ENCODE peak calls at places on chromosomes 4 and X, in six cellular contexts. One of them, this sample, is unnamed.

GRCh38 chrX:104310084-104310483 is 55.4 kb upstream of the ESX1 start:
- DNase-seq in aorta: no peak
- DNase-seq in stimulated activated CD4-positive, alpha-beta T cell treated with anti-CD3 and anti-CD28 coated beads, Interleukin-2, amount 100 ng/mL, for 24 hours: no peak
- DNase-seq in stimulated activated naive CD4-positive, alpha-beta T cell: no peak
- DNase-seq in GM18507: no peak
- DNase-seq in ureter: no peak
- DNase-seq in this sample: no peak

GRCh38 chrX:68998716-68999115 is 166.5 kb downstream of the PJA1 start:
- DNase-seq in aorta: no peak
- DNase-seq in stimulated activated CD4-positive, alpha-beta T cell treated with anti-CD3 and anti-CD28 coated beads, Interleukin-2, amount 100 ng/mL, for 24 hours: no peak
- DNase-seq in stimulated activated naive CD4-positive, alpha-beta T cell: no peak
- DNase-seq in GM18507: no peak
- DNase-seq in ureter: no peak
- DNase-seq in this sample: no peak

GRCh38 chr4:151565583-151565982 is 156.6 kb downstream of the FHIP1A start:
- DNase-seq in aorta: no peak
- DNase-seq in stimulated activated CD4-positive, alpha-beta T cell treated with anti-CD3 and anti-CD28 coated beads, Interleukin-2, amount 100 ng/mL, for 24 hours: no peak
- DNase-seq in stimulated activated naive CD4-positive, alpha-beta T cell: no peak
- DNase-seq in GM18507: no peak
- DNase-seq in ureter: no peak
- DNase-seq in this sample: no peak

GRCh38 chrX:47802589-47802988 is 34.1 kb upstream of the ZNF81 start:
- DNase-seq in aorta: no peak
- DNase-seq in stimulated activated CD4-positive, alpha-beta T cell treated with anti-CD3 and anti-CD28 coated beads, Interleukin-2, amount 100 ng/mL, for 24 hours: no peak
- DNase-seq in stimulated activated naive CD4-positive, alpha-beta T cell: no peak
- DNase-seq in GM18507: no peak
- DNase-seq in ureter: no peak
- DNase-seq in this sample: no peak

GRCh38 chr4:114267976-114268375 is 288.5 kb upstream of the ARSJ start:
- DNase-seq in aorta: no peak
- DNase-seq in stimulated activated CD4-positive, alpha-beta T cell treated with anti-CD3 and anti-CD28 coated beads, Interleukin-2, amount 100 ng/mL, for 24 hours: no peak
- DNase-seq in stimulated activated naive CD4-positive, alpha-beta T cell: no peak
- DNase-seq in GM18507: no peak
- DNase-seq in ureter: no peak
- DNase-seq in this sample: no peak

GRCh38 chr4:26896636-26897035 is 36.0 kb downstream of the STIM2 start:
- DNase-seq in aorta: no peak
- DNase-seq in stimulated activated CD4-positive, alpha-beta T cell treated with anti-CD3 and anti-CD28 coated beads, Interleukin-2, amount 100 ng/mL, for 24 hours: no peak
- DNase-seq in stimulated activated naive CD4-positive, alpha-beta T cell: no peak
- DNase-seq in GM18507: no peak
- DNase-seq in ureter: no peak
- DNase-seq in this sample: no peak

GRCh38 chr4:74444891-74445642 is at the start of gene AREG:
- DNase-seq in aorta: peak
- DNase-seq in stimulated activated CD4-positive, alpha-beta T cell treated with anti-CD3 and anti-CD28 coated beads, Interleukin-2, amount 100 ng/mL, for 24 hours: peak
- DNase-seq in stimulated activated naive CD4-positive, alpha-beta T cell: peak
- DNase-seq in GM18507: peak
- DNase-seq in ureter: peak
- DNase-seq in this sample: peak

GRCh38 chrX:31293409-31293808 is 221.6 kb upstream of the FTHL17 start:
- DNase-seq in aorta: no peak
- DNase-seq in stimulated activated CD4-positive, alpha-beta T cell treated with anti-CD3 and anti-CD28 coated beads, Interleukin-2, amount 100 ng/mL, for 24 hours: no peak
- DNase-seq in stimulated activated naive CD4-positive, alpha-beta T cell: no peak
- DNase-seq in GM18507: no peak
- DNase-seq in ureter: no peak
- DNase-seq in this sample: no peak

GRCh38 chr4:22932326-22932725 is 239.6 kb downstream of the GBA3 start:
- DNase-seq in aorta: no peak
- DNase-seq in stimulated activated CD4-positive, alpha-beta T cell treated with anti-CD3 and anti-CD28 coated beads, Interleukin-2, amount 100 ng/mL, for 24 hours: no peak
- DNase-seq in stimulated activated naive CD4-positive, alpha-beta T cell: no peak
- DNase-seq in GM18507: no peak
- DNase-seq in ureter: no peak
- DNase-seq in this sample: no peak

GRCh38 chr4:169745291-169745690 is 12.5 kb downstream of the HPF1 start:
- DNase-seq in aorta: no peak
- DNase-seq in stimulated activated CD4-positive, alpha-beta T cell treated with anti-CD3 and anti-CD28 coated beads, Interleukin-2, amount 100 ng/mL, for 24 hours: no peak
- DNase-seq in stimulated activated naive CD4-positive, alpha-beta T cell: no peak
- DNase-seq in GM18507: no peak
- DNase-seq in ureter: no peak
- DNase-seq in this sample: no peak

GRCh38 chrX:71214604-71215334 is 8.3 kb upstream of the GJB1 start:
- DNase-seq in aorta: no peak
- DNase-seq in stimulated activated CD4-positive, alpha-beta T cell treated with anti-CD3 and anti-CD28 coated beads, Interleukin-2, amount 100 ng/mL, for 24 hours: no peak
- DNase-seq in stimulated activated naive CD4-positive, alpha-beta T cell: no peak
- DNase-seq in GM18507: no peak
- DNase-seq in ureter: no peak
- DNase-seq in this sample: peak

GRCh38 chr4:132614682-132615081 is 534.4 kb upstream of the PCDH10 start:
- DNase-seq in aorta: no peak
- DNase-seq in stimulated activated CD4-positive, alpha-beta T cell treated with anti-CD3 and anti-CD28 coated beads, Interleukin-2, amount 100 ng/mL, for 24 hours: no peak
- DNase-seq in stimulated activated naive CD4-positive, alpha-beta T cell: no peak
- DNase-seq in GM18507: no peak
- DNase-seq in ureter: no peak
- DNase-seq in this sample: no peak

This sample was measured in kidney.